ENCODE peak calls at places on chromosomes 2 and 18, in four cellular contexts. M is thoracic aorta, Z is lower lobe of right lung, F is right lobe of liver. S is an unnamed sample.

GRCh38 chr2:120346667-120347358 is 877 bp downstream of the INHBB start:
- DNase-seq in M (no peak), Z (no peak), F (no peak), S (no peak)

GRCh38 chr2:190477563-190478454 is 56.7 kb downstream of the NEMP2 start:
- DNase-seq in M (no peak), Z (no peak), F (no peak), S (no peak)

GRCh38 chr2:182666674-182667320 is 49.3 kb upstream of the DNAJC10 start:
- DNase-seq in M (no peak), Z (no peak), F (no peak), S (no peak)

GRCh38 chr18:13378150-13378549 is 159.6 kb downstream of the LDLRAD4 start:
- DNase-seq in M (no peak), Z (no peak), F (no peak), S (no peak)

GRCh38 chr2:107584577-107584976 is 242.1 kb upstream of the RGPD4 start:
- DNase-seq in M (no peak), Z (no peak), F (no peak), S (no peak)

GRCh38 chr2:112166801-112167499 is 28.8 kb downstream of the FBLN7 start:
- DNase-seq in M (no peak), Z (no peak), F (no peak), S (no peak)

GRCh38 chr2:177530513-177531039 is 138.0 kb downstream of the AGPS start:
- DNase-seq in M (no peak), Z (no peak), F (no peak), S (peak; percentile 34)

GRCh38 chr2:237073552-237073951 is 12.1 kb upstream of the COPS8 start:
- DNase-seq in M (no peak), Z (no peak), F (no peak), S (no peak)

GRCh38 chr2:107588181-107588580 is 238.5 kb upstream of the RGPD4 start:
- DNase-seq in M (no peak), Z (no peak), F (no peak), S (no peak)

GRCh38 chr18:76349067-76349715 is 145.9 kb downstream of the ZNF516 start:
- DNase-seq in M (no peak), Z (no peak), F (no peak), S (peak; percentile 52)

GRCh38 chr18:607930-608329 is 11.1 kb downstream of the CLUL1 start:
- DNase-seq in M (no peak), Z (no peak), F (no peak), S (no peak)

GRCh38 chr2:62354771-62355550 is 151.0 kb downstream of the TMEM17 start:
- DNase-seq in M (no peak), Z (no peak), F (no peak), S (no peak)

GRCh38 chr2:160142472-160142871 is 57.6 kb downstream of the ITGB6 start:
- DNase-seq in M (no peak), Z (no peak), F (no peak), S (no peak)

GRCh38 chr2:232261776-232262175 is 116.8 kb upstream of the ALPP start:
- DNase-seq in M (no peak), Z (no peak), F (no peak), S (no peak)

GRCh38 chr2:149049142-149049541 is 10.6 kb downstream of the LYPD6B start:
- DNase-seq in M (no peak), Z (no peak), F (no peak), S (no peak)

GRCh38 chr2:138124521-138124920 is 160.2 kb downstream of the HNMT start:
- DNase-seq in M (no peak), Z (no peak), F (no peak), S (no peak)

GRCh38 chr2:53672881-53673522 is 94.6 kb upstream of the CHAC2 start:
- DNase-seq in M (no peak), Z (no peak), F (no peak), S (no peak)

GRCh38 chr2:102358496-102358895 is 2.9 kb downstream of the IL18R1 start:
- DNase-seq in M (no peak), Z (no peak), F (no peak), S (no peak)

GRCh38 chr2:218896501-218897393 is 16.1 kb downstream of the WNT10A start:
- DNase-seq in M (no peak), Z (no peak), F (no peak), S (peak; percentile 67)

GRCh38 chr18:27847412-27847811 is 329.5 kb downstream of the CDH2 start:
- DNase-seq in M (no peak), Z (no peak), F (no peak), S (no peak)

GRCh38 chr2:239377591-239377990 is 23.2 kb downstream of the HDAC4 start:
- DNase-seq in M (no peak), Z (peak; percentile 14), F (no peak), S (peak; percentile 4)

GRCh38 chr18:4384932-4385331 is 70.2 kb downstream of the DLGAP1 start:
- DNase-seq in M (no peak), Z (no peak), F (no peak), S (no peak)

DNA sequence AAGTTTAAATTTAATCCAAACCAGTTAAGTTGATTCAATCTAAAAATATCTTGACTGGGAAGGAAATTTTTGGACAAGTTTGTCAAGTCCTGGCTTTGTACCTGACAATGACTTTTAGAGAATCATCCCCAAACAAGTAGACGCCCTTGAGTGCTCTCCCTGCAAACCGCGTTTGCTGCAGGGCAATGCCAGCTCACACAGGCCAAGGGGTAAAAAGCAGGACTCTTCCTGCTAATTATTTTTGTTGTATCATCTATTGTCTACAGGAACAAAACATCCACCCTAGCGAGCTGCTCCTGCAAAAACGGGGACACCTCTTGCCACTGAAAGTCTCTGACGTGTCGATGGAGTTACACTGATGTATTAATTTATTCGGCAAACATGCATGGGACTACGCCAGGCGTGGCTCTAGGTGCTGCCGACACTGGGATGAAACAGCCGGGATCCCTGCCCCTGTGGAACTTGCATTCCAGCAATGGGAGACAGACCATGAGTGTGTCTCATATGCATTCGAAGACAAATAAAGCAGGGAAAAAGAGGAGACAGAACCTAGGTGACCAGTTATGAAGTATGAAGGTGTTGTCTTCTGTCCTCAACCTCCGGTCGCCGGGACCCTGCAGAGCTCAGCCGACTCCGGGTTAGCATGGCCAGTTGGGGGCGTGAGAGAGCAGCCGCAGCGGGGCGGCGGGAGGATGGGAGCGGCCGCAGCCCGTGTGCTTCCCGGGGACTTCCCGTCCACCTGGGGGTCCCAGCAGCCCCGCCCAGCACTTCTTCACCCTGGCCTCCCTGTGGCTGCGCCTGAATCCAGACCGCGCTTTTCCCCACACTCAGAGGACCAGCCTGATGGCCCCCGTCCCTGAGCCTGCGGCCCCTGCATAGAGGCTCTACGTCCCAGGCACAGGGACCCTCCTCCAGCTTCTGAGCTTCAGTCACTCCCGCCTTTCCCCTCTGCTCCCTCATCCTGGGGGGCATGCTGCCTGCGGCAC is 11.2 kb downstream of the ID2 start:
- DNase-seq in M (no peak), Z (peak; percentile 54), F (peak; percentile 70), S (peak; percentile 82)
- H3K4me3 ChIP-seq in M (peak overlapping the region; percentile 36), Z (peak overlapping the region; percentile 21), F (no peak overlapping the region), S (peak overlapping the region; percentile 73)

DNA sequence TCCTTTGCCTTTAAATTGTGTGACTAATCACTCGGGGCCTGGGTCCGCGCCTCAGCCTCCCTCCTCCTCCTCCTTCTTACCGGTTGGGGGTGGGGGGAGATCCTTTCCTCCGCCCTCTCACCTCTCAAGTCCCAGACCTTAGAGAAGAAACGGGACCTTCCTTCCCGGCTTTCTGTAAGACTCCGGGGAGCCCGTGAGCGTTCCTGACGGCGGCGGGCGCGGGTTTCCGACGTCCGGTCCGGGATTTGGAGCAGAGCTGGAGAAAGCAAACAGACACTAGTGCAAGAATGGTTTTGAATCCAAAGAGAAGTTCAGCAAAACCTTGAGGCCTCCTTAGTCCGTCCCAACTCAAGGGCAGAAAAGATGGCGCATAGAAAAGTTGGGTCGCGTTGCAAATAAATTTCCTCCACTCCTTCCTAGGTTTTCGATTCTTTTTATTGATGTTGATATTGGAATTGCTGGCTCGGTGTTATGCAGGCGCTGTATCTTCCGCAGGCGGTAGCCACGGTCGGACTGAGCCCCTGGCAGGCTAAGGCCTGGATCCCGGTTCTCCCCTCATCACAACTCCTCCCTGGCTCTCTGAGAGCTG is 2.0 kb downstream of the DLX1 start:
- DNase-seq in M (no peak), Z (no peak), F (no peak), S (no peak)
- H3K27me3 ChIP-seq in M (peaks cover 93% of the 10 kb centered on the region), Z (peaks cover 100% of the 10 kb centered on the region), F (peaks cover 67% of the 10 kb centered on the region), S (peaks cover 96% of the 10 kb centered on the region)

GRCh38 chr2:227932001-227932400 is 60.6 kb downstream of the DAW1 start:
- DNase-seq in M (no peak), Z (no peak), F (no peak), S (no peak)

GRCh38 chr2:227933891-227934290 is 62.5 kb downstream of the DAW1 start:
- DNase-seq in M (no peak), Z (no peak), F (no peak), S (no peak)

GRCh38 chr2:227932403-227932802 is 61.0 kb downstream of the DAW1 start:
- DNase-seq in M (no peak), Z (no peak), F (no peak), S (no peak)
- TF ChIP-seq CTCF in M (no peak), Z (no peak), F (no peak), S (no peak)

DNA sequence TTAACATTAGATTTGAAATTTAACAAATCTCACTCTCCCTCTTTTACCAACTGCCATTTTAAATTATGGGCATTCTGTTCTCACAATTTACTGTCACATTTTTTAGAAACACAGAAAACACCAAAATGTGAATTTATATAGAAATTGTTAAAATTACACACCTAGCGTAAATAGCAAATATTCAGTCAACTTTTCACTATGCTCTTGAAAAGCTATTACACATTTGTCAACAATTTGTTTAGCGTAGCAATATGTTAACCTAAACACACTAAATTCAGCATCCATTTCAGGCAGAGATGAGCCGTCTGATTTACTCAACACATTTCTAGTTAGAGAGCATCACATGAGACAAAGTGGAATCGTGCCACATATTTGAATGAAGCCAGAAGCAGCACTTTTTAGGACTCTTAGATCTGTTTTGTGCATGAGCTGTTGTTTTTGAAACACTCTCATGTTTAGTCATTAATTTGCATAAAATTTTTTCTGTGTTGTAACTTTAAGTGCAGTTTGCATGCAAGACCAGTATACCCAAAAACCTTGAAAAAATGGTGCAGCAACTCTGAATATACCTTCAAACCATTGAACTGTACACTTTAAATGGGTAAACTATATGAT is 8.2 kb downstream of the TTC32 start:
- DNase-seq in M (no peak), Z (no peak), F (no peak), S (no peak)
- H3K4me3 ChIP-seq in M (no peak overlapping the region), Z (no peak overlapping the region), F (no peak overlapping the region), S (no peak overlapping the region)

S was measured in BE2C.